ENCODE peak calls at places on chromosomes 3 and 15, in four cellular contexts. H, A, S and P are unnamed samples.

GRCh38 chr15:34023932-34024331 is 15.1 kb downstream of the AVEN start:
- DNase-seq in H (no peak), A (no peak), S (no peak), P (no peak)

GRCh38 chr15:66153549-66154415 is 99.8 kb downstream of the MEGF11 start:
- DNase-seq in H (no peak), A (no peak), S (no peak), P (no peak)

GRCh38 chr3:56233742-56234141 is 234.5 kb downstream of the ERC2 start:
- DNase-seq in H (no peak), A (no peak), S (no peak), P (no peak)

GRCh38 chr3:155370764-155371503 is 77.5 kb upstream of the STRIT1 start:
- DNase-seq in H (no peak), A (no peak), S (no peak), P (no peak)

GRCh38 chr15:66945842-66946241 is 119.6 kb upstream of the SMAD3 start:
- DNase-seq in H (no peak), A (no peak), S (no peak), P (no peak)

GRCh38 chr3:158810823-158811425 is 9.1 kb downstream of the MFSD1 start:
- DNase-seq in H (no peak), A (no peak), S (no peak), P (no peak)

GRCh38 chr15:81014446-81015093 is 13.8 kb downstream of the TLNRD1 start:
- DNase-seq in H (no peak), A (no peak), S (no peak), P (no peak)

GRCh38 chr3:112814256-112814655 is 32.4 kb downstream of the CD200R1L start:
- DNase-seq in H (no peak), A (peak; percentile 7), S (no peak), P (no peak)

GRCh38 chr15:33021806-33022389 is 172.6 kb downstream of the FMN1 start:
- DNase-seq in H (no peak), A (peak; percentile 33), S (no peak), P (no peak)

GRCh38 chr3:144821583-144821982 is 850.0 kb downstream of the DIPK2A start:
- DNase-seq in H (no peak), A (no peak), S (no peak), P (no peak)

GRCh38 chr3:14803101-14803980 is 15.4 kb upstream of the FGD5 start:
- DNase-seq in H (peak; percentile 69), A (no peak), S (no peak), P (peak; percentile 46)

GRCh38 chr15:39613271-39613670 is 32.4 kb downstream of the THBS1 start:
- DNase-seq in H (no peak), A (no peak), S (no peak), P (no peak)

GRCh38 chr15:100350434-100351226 is 8.9 kb upstream of the ADAMTS17 start:
- DNase-seq in H (no peak), A (peak; percentile 67), S (no peak), P (no peak)

GRCh38 chr3:127209155-127209839 is 16.4 kb downstream of the PRR23E start:
- DNase-seq in H (no peak), A (no peak), S (no peak), P (no peak)

GRCh38 chr15:27254016-27254415 is 283.0 kb downstream of the GABRG3 start:
- DNase-seq in H (no peak), A (no peak), S (no peak), P (no peak)

GRCh38 chr15:69031013-69032001 is 16.8 kb downstream of the NOX5 start:
- DNase-seq in H (peak; percentile 92), A (peak; percentile 7), S (peak; percentile 78), P (peak; percentile 82)

GRCh38 chr3:129058441-129059194 is 2.0 kb upstream of the GP9 start:
- DNase-seq in H (peak; percentile 47), A (no peak), S (peak; percentile 36), P (no peak)

GRCh38 chr15:100116416-100117190 is 225.2 kb downstream of the ADAMTS17 start:
- DNase-seq in H (no peak), A (no peak), S (no peak), P (peak; percentile 65)

GRCh38 chr3:198021320-198021719 is 61.3 kb downstream of the LMLN start:
- DNase-seq in H (no peak), A (no peak), S (no peak), P (no peak)

GRCh38 chr3:193874997-193875593 is 260.9 kb upstream of the HES1 start:
- DNase-seq in H (no peak), A (no peak), S (no peak), P (no peak)

GRCh38 chr3:7915356-7915755 is 586.3 kb upstream of the LMCD1 start:
- DNase-seq in H (no peak), A (no peak), S (no peak), P (no peak)

GRCh38 chr3:148036331-148036881 is 627.2 kb downstream of the ZIC1 start:
- DNase-seq in H (no peak), A (no peak), S (no peak), P (no peak)

GRCh38 chr3:100400424-100400781 is 486 bp downstream of the TOMM70 start:
- DNase-seq in H (no peak), A (no peak), S (no peak), P (no peak)

GRCh38 chr15:34815836-34816235 is 20.5 kb upstream of the ACTC1 start:
- DNase-seq in H (no peak), A (no peak), S (no peak), P (no peak)

GRCh38 chr15:37806808-37807207 is 127.6 kb upstream of the TMCO5A start:
- DNase-seq in H (no peak), A (no peak), S (no peak), P (no peak)

DNA sequence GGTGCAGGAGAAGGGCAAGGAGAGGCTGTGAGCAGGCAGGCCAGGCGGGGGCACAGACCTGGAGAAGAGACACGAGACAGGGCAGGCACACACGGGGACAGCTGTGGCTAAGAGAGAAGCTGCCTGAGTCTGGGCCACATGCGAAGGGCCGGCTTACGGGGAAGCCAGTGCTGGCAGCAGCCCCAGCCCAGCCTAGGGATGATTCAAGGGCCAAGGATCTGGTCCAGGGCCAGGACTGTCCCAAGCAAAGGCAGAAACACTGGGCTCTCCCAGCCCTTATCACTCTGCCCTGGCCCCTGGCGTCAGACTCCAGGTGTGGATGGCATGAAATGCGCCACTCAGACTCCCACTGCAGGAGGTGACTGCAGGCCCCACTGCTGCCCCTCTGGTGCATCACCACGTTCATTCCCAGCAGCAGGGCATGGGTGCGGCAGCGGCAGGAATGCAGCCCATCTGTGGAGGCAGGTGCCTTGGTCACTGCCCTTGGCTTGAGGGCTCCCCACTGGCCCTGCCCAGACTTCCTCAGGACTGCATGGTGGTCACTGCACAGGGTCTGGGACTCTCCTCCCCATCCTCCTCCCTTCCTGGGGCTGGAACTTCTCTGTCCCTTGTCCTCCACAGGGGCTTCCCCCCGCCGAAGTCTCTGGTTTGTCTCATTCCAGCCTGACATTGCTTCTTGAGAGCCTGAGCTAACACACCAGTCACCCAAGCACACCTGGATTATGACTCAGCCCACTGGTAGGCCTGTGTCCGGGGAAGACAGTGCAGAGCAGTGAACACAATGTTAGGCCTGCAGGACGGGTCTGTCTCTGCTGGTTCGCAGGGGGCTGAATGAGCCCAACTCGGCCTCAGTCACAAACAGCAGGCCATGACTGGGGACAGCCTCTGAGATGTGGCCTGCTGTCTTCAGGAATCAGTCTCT is 69.3 kb downstream of the TBC1D2B start:
- DNase-seq in H (peak; percentile 36), A (peak; percentile 75), S (peak; percentile 70), P (peak; percentile 82)
- H3K4me1 ChIP-seq in H (peaks cover 3% of the 10 kb centered on the region), A (peaks cover 15% of the 10 kb centered on the region), S (peaks cover 78% of the 10 kb centered on the region), P (peaks cover 63% of the 10 kb centered on the region)

GRCh38 chr15:25372298-25372697 is 66.5 kb downstream of the UBE3A start:
- DNase-seq in H (no peak), A (no peak), S (no peak), P (no peak)

GRCh38 chr15:25374143-25374542 is 64.7 kb downstream of the UBE3A start:
- DNase-seq in H (no peak), A (no peak), S (no peak), P (no peak)

GRCh38 chr15:25366058-25366457 is 72.8 kb downstream of the UBE3A start:
- DNase-seq in H (no peak), A (no peak), S (no peak), P (no peak)

DNA sequence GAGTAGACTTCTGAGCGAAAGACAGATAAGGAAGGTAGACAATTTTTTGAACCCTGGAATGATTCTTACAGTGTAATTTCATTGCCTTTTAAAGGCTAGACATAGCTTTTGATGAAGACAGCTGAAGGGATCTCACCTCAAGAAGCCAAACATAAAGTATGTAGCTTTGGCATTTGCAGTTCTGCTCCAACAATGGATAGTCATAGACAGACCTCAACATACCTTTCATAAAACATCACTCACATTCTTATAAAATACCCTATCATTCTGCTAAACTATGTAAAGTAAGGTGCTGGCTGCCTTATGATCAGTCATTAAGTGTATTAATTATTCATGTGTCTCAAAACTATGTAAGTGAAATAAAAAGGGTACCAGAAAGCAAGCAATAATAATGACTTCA is 70.0 kb downstream of the UBE3A start:
- DNase-seq in H (no peak), A (no peak), S (no peak), P (no peak)
- H3K36me3 ChIP-seq in H (peaks cover 61% of the 10 kb centered on the region), A (peaks cover 56% of the 10 kb centered on the region), S (peaks cover 39% of the 10 kb centered on the region), P (peaks cover 31% of the 10 kb centered on the region)

DNA sequence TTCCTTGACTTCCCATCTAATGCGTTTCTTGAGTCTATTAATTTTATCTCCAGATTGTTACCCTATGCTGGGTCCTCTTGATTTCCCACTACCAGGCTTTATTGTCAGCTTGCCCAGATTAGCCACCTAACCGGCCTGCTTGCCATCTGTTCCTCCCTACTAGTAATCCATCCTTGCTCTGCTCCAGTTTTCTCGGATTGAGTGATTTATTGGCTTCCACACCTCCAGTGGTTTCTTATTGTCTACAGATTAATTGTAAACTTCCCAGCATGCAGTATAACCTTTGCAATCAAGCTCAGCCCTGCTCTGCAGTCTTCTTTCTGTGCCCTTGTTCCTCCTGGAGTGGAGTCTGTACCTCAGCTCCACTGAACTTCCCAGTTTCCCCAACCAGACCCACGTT is 63.4 kb downstream of the ARHGEF26 start:
- DNase-seq in H (no peak), A (no peak), S (no peak), P (no peak)
- H3K27ac ChIP-seq in H (no peak overlapping the region), A (no peak overlapping the region), S (no peak overlapping the region), P (no peak overlapping the region)

GRCh38 chr15:73802336-73803105 is 49.4 kb upstream of the INSYN1 start:
- DNase-seq in H (no peak), A (no peak), S (no peak), P (no peak)
- H3K4me1 ChIP-seq in H (no peaks in the 10 kb centered on the region), A (no peaks in the 10 kb centered on the region), S (peaks cover 7% of the 10 kb centered on the region), P (peaks cover 11% of the 10 kb centered on the region)

GRCh38 chr3:47678446-47679338 is 100.0 kb upstream of the CSPG5 start:
- DNase-seq in H (no peak), A (no peak), S (no peak), P (no peak)
- H3K36me3 ChIP-seq in H (peaks cover 95% of the 10 kb centered on the region), A (peaks cover 84% of the 10 kb centered on the region), S (peaks cover 84% of the 10 kb centered on the region), P (peaks cover 85% of the 10 kb centered on the region)